ENCODE peak calls at places on chromosome 15, in five cellular contexts. C is left lung, T is psoas muscle, H is prostate gland, L is neural progenitor cell. K is an unnamed sample.

GRCh38 chr15:85477730-85478129 is 97.3 kb downstream of the AKAP13 start:
- DNase-seq in H (no peak), T (no peak), C (no peak), L (no peak), K (no peak)

GRCh38 chr15:33699691-33700447 is 268.4 kb upstream of the CHRM5 start:
- DNase-seq in L (peak; percentile 34), H (no peak), C (no peak), T (no peak), K (no peak)

GRCh38 chr15:61299060-61299763 is 70.1 kb upstream of the RORA start:
- DNase-seq in H (no peak), L (no peak), C (peak; percentile 43), T (no peak), K (no peak)

GRCh38 chr15:47903369-47903768 is 186.1 kb downstream of the SEMA6D start:
- DNase-seq in H (no peak), C (no peak), T (no peak), L (no peak), K (no peak)

GRCh38 chr15:41703120-41703519 is 42.9 kb downstream of the MGA start:
- DNase-seq in H (no peak), C (no peak), L (no peak), T (no peak), K (no peak)

GRCh38 chr15:81886080-81886479 is 159.7 kb downstream of the MEX3B start:
- DNase-seq in C (no peak), H (no peak), L (no peak), T (no peak), K (no peak)

GRCh38 chr15:92277776-92278175 is 115.9 kb upstream of the ST8SIA2 start:
- DNase-seq in C (peak; percentile 44), L (peak; percentile 27), T (no peak), H (no peak), K (no peak)

GRCh38 chr15:95113041-95113440 is 881.7 kb downstream of the MCTP2 start:
- DNase-seq in H (no peak), T (no peak), L (no peak), C (no peak), K (no peak)

DNA sequence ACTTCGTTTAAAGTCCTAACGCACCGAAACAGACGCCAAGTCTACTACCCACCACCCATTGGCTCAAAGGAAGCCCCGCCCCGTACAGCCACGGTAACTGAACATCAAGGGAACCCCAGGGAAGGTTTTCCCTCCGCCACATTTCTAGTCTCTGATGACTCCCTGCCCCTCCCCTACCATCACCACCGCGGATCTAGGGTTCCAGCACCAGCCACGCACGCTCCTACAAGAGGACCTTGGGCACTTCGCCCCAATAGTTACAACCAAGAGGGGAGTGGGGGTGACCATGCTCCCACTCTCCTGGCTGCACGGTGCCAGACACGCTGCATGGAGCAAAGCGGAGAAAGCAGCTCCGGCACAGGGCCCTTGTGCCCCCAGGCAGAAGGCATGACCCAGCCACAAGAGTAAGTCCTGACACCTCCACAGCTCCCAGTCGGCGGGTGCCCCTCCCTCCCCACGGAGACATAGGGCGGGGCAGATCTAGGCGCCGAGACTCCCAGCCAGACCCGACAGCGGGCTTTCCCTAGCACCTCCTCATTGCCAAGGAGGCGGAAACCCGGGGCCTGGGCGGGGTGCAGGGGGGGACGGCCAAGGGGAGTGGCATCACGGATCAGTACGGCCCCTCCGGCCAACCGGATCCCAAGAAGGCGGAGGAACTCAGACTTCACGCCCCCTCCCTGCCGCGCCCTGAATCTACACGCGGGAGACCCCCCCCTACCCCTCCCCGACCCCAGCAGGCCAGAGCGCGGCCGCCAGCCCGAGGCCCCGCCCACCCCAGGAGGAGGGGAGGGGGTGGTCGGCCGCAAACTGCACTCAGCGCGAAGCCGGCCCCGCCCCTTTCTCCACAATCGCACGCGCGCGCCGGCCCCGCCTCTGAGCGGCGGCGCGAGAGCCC is 936 bp downstream of the SIN3A start:
- DNase-seq in H (peak; percentile 97), L (peak; percentile 98), T (peak; percentile 96), C (peak; percentile 99), K (peak; percentile 95)
- TF ChIP-seq CTCF in H (no peak), L (peak; percentile 8), T (no peak), C (no peak), K (no peak)

GRCh38 chr15:56428821-56429458 is 36.0 kb downstream of the MNS1 start:
- DNase-seq in C (no peak), T (no peak), H (no peak), L (peak; percentile 11), K (peak; percentile 15)

GRCh38 chr15:56425976-56426375 is 39.0 kb downstream of the MNS1 start:
- DNase-seq in C (no peak), T (no peak), H (no peak), L (no peak), K (no peak)

GRCh38 chr15:56425276-56425675 is 39.7 kb downstream of the MNS1 start:
- DNase-seq in L (no peak), C (no peak), T (no peak), H (no peak), K (no peak)
- H3K27me3 ChIP-seq in L (no peaks in the 10 kb centered on the region), C (no peaks in the 10 kb centered on the region), T (no peaks in the 10 kb centered on the region), H (no peaks in the 10 kb centered on the region), K (no peaks in the 10 kb centered on the region)

GRCh38 chr15:64045106-64045435 is 1.2 kb downstream of the DAPK2 start:
- DNase-seq in C (no peak), L (no peak), H (no peak), T (no peak), K (no peak)

GRCh38 chr15:64046347-64047153 is at the start of gene DAPK2:
- DNase-seq in L (peak; percentile 89), H (peak; percentile 51), T (peak; percentile 79), C (peak; percentile 71), K (peak; percentile 75)

GRCh38 chr15:64044315-64045105 is 1.8 kb downstream of the DAPK2 start:
- DNase-seq in T (no peak), C (no peak), H (no peak), L (no peak), K (peak; percentile 69)

GRCh38 chr15:64048766-64049165 is 2.5 kb upstream of the DAPK2 start:
- DNase-seq in C (no peak), H (no peak), L (no peak), T (no peak), K (no peak)

DNA sequence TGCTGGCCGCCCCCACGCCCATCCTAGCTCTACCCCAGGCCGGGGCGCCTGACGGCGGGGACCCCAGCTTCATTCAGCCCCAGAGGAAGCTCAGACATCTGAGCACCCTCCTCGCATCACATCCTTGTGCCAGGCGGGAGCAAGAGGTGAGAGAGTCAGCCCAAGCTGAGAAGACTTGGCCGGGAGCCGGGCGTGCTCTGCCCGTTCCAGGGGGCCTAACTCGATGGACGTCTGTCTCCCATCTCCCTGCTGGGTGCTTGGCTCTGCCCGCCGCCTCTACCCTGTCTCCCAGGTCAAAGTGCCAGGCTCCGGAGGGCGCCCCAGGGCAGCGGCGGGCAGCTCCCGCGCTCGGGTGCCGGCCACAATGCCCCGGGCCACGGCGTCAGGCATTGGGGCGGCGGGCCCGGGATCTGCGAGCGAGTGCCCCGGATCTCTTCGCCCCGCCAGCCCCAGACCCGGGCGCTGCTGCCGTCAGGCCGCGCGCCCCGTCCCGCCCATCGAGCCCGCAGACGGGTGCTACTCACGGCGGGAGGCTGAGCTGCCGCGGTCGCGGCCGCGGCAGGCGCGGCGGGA is 425 bp downstream of the DAPK2 start:
- DNase-seq in C (no peak), L (no peak), H (no peak), T (peak; percentile 37), K (peak; percentile 48)
- H3K4me3 ChIP-seq in C (peak overlapping the region; percentile 56), L (peak overlapping the region; percentile 70), H (peak overlapping the region; percentile 63), T (peak overlapping the region; percentile 87), K (peak overlapping the region; percentile 60)

GRCh38 chr15:44129911-44130310 is 65.2 kb downstream of the FRMD5 start:
- DNase-seq in L (no peak), C (no peak), T (no peak), H (no peak), K (no peak)
- TF ChIP-seq CTCF in L (no peak), C (no peak), T (no peak), H (no peak), K (no peak)

DNA sequence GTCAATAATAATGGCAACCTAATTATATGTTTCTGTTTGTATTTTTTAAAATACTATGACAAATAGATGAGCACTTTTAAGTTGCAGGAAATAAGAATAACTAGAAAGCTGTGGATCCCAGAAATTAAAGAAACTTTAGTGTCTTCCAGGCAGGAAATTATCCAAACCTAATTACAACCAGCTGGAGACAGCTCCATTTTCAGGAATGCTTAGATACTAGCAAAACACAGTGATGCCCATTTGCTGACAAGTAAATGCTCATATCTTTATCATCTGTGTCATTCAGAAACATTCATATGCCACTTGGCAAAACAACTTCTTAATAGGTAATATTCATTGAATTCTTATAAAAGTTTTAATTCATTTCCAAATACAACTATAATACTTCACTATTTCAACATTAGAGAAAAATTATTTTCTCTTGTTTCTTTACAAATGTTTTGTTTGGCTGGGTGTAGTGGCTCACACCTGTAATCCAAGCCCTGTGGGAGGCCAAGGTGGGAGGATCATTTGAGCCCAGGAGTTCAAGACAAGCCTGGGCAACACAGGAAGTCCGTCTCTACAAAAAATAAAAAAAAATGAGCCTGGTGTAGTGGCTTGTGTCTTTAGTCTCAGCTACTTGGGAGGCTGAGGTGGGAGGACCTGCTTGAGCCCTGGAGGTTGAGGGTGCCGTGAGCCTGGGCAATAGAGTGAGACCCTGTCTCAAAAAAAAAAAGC is 169.1 kb upstream of the TSPAN3 start:
- DNase-seq in L (no peak), T (no peak), C (no peak), H (no peak), K (no peak)
- H3K27me3 ChIP-seq in L (no peaks in the 10 kb centered on the region), T (no peaks in the 10 kb centered on the region), C (no peaks in the 10 kb centered on the region), H (no peaks in the 10 kb centered on the region), K (no peaks in the 10 kb centered on the region)

GRCh38 chr15:78058401-78058935 is 19.0 kb downstream of the TBC1D2B start:
- DNase-seq in L (no peak), T (no peak), C (no peak), H (no peak), K (no peak)

GRCh38 chr15:78059110-78059839 is 18.2 kb downstream of the TBC1D2B start:
- DNase-seq in T (no peak), C (no peak), H (no peak), L (no peak), K (no peak)

GRCh38 chr15:78057803-78058202 is 19.7 kb downstream of the TBC1D2B start:
- DNase-seq in L (no peak), T (no peak), H (no peak), C (no peak), K (no peak)

GRCh38 chr15:78061963-78062427 is 15.5 kb downstream of the TBC1D2B start:
- DNase-seq in T (no peak), C (peak; percentile 48), H (no peak), L (no peak), K (no peak)

GRCh38 chr15:78060232-78060631 is 17.3 kb downstream of the TBC1D2B start:
- DNase-seq in T (no peak), H (no peak), C (no peak), L (no peak), K (no peak)
- H3K4me3 ChIP-seq in T (no peak overlapping the region), H (no peak overlapping the region), C (no peak overlapping the region), L (no peak overlapping the region), K (no peak overlapping the region)